ENCODE peak calls at places on chromosomes 1 and 21, in seven cellular contexts. V, Y, E, B, C, F and L are unnamed samples.

GRCh38 chr1:60732977-60733401 is 349.4 kb upstream of the NFIA start:
- DNase-seq in V (no peak), Y (no peak), E (no peak), B (no peak), C (no peak), F (no peak), L (no peak)

GRCh38 chr1:44154049-44154448 is 12.6 kb upstream of the KLF18 start:
- DNase-seq in V (no peak), Y (no peak), E (peak), B (no peak), C (no peak), F (no peak), L (peak)

GRCh38 chr21:21751286-21751685 is 753.1 kb downstream of the NCAM2 start:
- DNase-seq in V (no peak), Y (no peak), E (no peak), B (no peak), C (no peak), F (no peak), L (no peak)

GRCh38 chr1:110205591-110206155 is 4.4 kb upstream of the KCNC4 start:
- DNase-seq in V (no peak), Y (no peak), E (no peak), B (no peak), C (no peak), F (no peak), L (no peak)

GRCh38 chr1:155729031-155729898 is 40.4 kb downstream of the DAP3 start:
- DNase-seq in V (peak), Y (no peak), E (peak), B (peak), C (no peak), F (peak), L (peak)

GRCh38 chr1:165222580-165222979 is 133.9 kb downstream of the LMX1A start:
- DNase-seq in V (no peak), Y (no peak), E (no peak), B (no peak), C (no peak), F (no peak), L (no peak)

GRCh38 chr1:24345334-24345733 is 26.2 kb downstream of the GRHL3 start:
- DNase-seq in V (no peak), Y (no peak), E (no peak), B (no peak), C (no peak), F (no peak), L (no peak)

GRCh38 chr1:45009956-45010854 is 919 bp downstream of the HECTD3 start:
- DNase-seq in V (peak), Y (no peak), E (peak), B (no peak), C (peak), F (peak), L (no peak)

GRCh38 chr1:50917796-50918137 is 42.3 kb downstream of the FAF1 start:
- DNase-seq in V (no peak), Y (no peak), E (no peak), B (no peak), C (no peak), F (no peak), L (no peak)

GRCh38 chr1:79295967-79296366 is 289.4 kb upstream of the ADGRL4 start:
- DNase-seq in V (no peak), Y (no peak), E (no peak), B (no peak), C (no peak), F (no peak), L (no peak)

GRCh38 chr1:20184997-20185833 is 681 bp upstream of the UBXN10 start:
- DNase-seq in V (no peak), Y (no peak), E (no peak), B (no peak), C (peak), F (no peak), L (no peak)

GRCh38 chr1:210647406-210648333 is 319.0 kb downstream of the HHAT start:
- DNase-seq in V (no peak), Y (no peak), E (peak), B (no peak), C (no peak), F (no peak), L (peak)

GRCh38 chr1:78114034-78114956 is 68.5 kb downstream of the GIPC2 start:
- DNase-seq in V (peak), Y (no peak), E (peak), B (peak), C (peak), F (peak), L (peak)

GRCh38 chr1:236403905-236404696 is 10.0 kb downstream of the EDARADD start:
- DNase-seq in V (no peak), Y (no peak), E (no peak), B (no peak), C (no peak), F (no peak), L (no peak)

GRCh38 chr21:45308211-45309068 is 20.7 kb upstream of the POFUT2 start:
- DNase-seq in V (peak), Y (no peak), E (peak), B (no peak), C (no peak), F (no peak), L (peak)

GRCh38 chr1:30704765-30705509 is 18.4 kb downstream of the MATN1 start:
- DNase-seq in V (no peak), Y (no peak), E (no peak), B (no peak), C (no peak), F (no peak), L (no peak)

GRCh38 chr1:43284065-43284464 is 1.3 kb downstream of the C1orf210 start:
- DNase-seq in V (no peak), Y (no peak), E (no peak), B (no peak), C (no peak), F (no peak), L (no peak)

GRCh38 chr1:117167402-117167801 is 43.3 kb downstream of the VTCN1 start:
- DNase-seq in V (no peak), Y (no peak), E (peak), B (no peak), C (no peak), F (no peak), L (peak)

GRCh38 chr1:110237406-110238152 is 27.5 kb downstream of the KCNC4 start:
- DNase-seq in V (no peak), Y (no peak), E (no peak), B (no peak), C (no peak), F (no peak), L (peak)

GRCh38 chr1:63807063-63807462 is 33.2 kb downstream of the ROR1 start:
- DNase-seq in V (no peak), Y (no peak), E (no peak), B (no peak), C (no peak), F (no peak), L (no peak)

GRCh38 chr1:164664127-164664526 is 105.1 kb downstream of the PBX1 start:
- DNase-seq in V (no peak), Y (no peak), E (no peak), B (no peak), C (no peak), F (no peak), L (no peak)

GRCh38 chr1:21129407-21129806 is 47.3 kb downstream of the EIF4G3 start:
- DNase-seq in V (no peak), Y (no peak), E (no peak), B (no peak), C (no peak), F (no peak), L (no peak)

GRCh38 chr21:16535100-16535418 is 805.3 kb downstream of the USP25 start:
- DNase-seq in V (no peak), Y (peak), E (peak), B (peak), C (no peak), F (no peak), L (peak)

GRCh38 chr1:29756901-29757729 is 520.8 kb downstream of the PTPRU start:
- DNase-seq in V (no peak), Y (no peak), E (no peak), B (no peak), C (no peak), F (no peak), L (no peak)

GRCh38 chr21:16865612-16866011 is 647.2 kb upstream of the CXADR start:
- DNase-seq in V (no peak), Y (no peak), E (no peak), B (no peak), C (no peak), F (no peak), L (no peak)

GRCh38 chr1:234941711-234942320 is 186.8 kb downstream of the TOMM20 start:
- DNase-seq in V (no peak), Y (no peak), E (no peak), B (no peak), C (no peak), F (no peak), L (no peak)

GRCh38 chr21:43797925-43798715 is 8.7 kb downstream of the RRP1 start:
- DNase-seq in V (no peak), Y (no peak), E (no peak), B (no peak), C (no peak), F (no peak), L (no peak)

GRCh38 chr1:35715568-35716002 is 3.1 kb downstream of the C1orf216 start:
- DNase-seq in V (peak), Y (peak), E (peak), B (peak), C (peak), F (peak), L (peak)

GRCh38 chr1:50603274-50604271 is 180.3 kb upstream of the DMRTA2 start:
- DNase-seq in V (no peak), Y (no peak), E (peak), B (peak), C (no peak), F (no peak), L (peak)

GRCh38 chr1:67052741-67053534 is 1.0 kb downstream of the SLC35D1 start:
- DNase-seq in V (peak), Y (no peak), E (peak), B (peak), C (peak), F (no peak), L (peak)